ENCODE peak calls at places on chromosomes 6 and 20, in four cellular contexts. K, S, Z and W are unnamed samples.

GRCh38 chr20:15928946-15929345 is 644.3 kb downstream of the KIF16B start:
- DNase-seq in K (no peak), S (no peak), Z (no peak), W (no peak)

GRCh38 chr6:35419431-35419830 is 32.7 kb upstream of the FANCE start:
- DNase-seq in K (no peak), S (peak; percentile 50), Z (peak; percentile 52), W (peak; percentile 34)

GRCh38 chr6:30981942-30982772 is 1.4 kb upstream of the MUC21 start:
- DNase-seq in K (no peak), S (peak; percentile 37), Z (peak; percentile 46), W (peak; percentile 64)

GRCh38 chr20:32232487-32232886 is 24.8 kb downstream of the POFUT1 start:
- DNase-seq in K (no peak), S (no peak), Z (no peak), W (no peak)

GRCh38 chr6:72787521-72788031 is 165.7 kb downstream of the KCNQ5 start:
- DNase-seq in K (no peak), S (no peak), Z (no peak), W (no peak)

GRCh38 chr6:139708342-139709199 is 334.1 kb upstream of the CITED2 start:
- DNase-seq in K (no peak), S (peak; percentile 67), Z (no peak), W (peak; percentile 52)

GRCh38 chr6:51541847-51542246 is 545.6 kb downstream of the PKHD1 start:
- DNase-seq in K (no peak), S (no peak), Z (no peak), W (no peak)

GRCh38 chr20:15594296-15594695 is 979.0 kb downstream of the KIF16B start:
- DNase-seq in K (no peak), S (no peak), Z (no peak), W (no peak)

GRCh38 chr6:112021911-112022310 is 32.0 kb upstream of the CCN6 start:
- DNase-seq in K (no peak), S (no peak), Z (no peak), W (no peak)

GRCh38 chr6:155194399-155194798 is 69.4 kb upstream of the CLDN20 start:
- DNase-seq in K (no peak), S (no peak), Z (no peak), W (no peak)
- TF ChIP-seq FOXM1 in K (no peak), S (no peak), Z (no peak), W (no peak)

GRCh38 chr6:44561062-44561591 is 173.6 kb downstream of the CDC5L start:
- DNase-seq in K (no peak), S (no peak), Z (no peak), W (peak; percentile 49)
- TF ChIP-seq FOXK2 in K (no peak), S (no peak), Z (no peak), W (no peak)

DNA sequence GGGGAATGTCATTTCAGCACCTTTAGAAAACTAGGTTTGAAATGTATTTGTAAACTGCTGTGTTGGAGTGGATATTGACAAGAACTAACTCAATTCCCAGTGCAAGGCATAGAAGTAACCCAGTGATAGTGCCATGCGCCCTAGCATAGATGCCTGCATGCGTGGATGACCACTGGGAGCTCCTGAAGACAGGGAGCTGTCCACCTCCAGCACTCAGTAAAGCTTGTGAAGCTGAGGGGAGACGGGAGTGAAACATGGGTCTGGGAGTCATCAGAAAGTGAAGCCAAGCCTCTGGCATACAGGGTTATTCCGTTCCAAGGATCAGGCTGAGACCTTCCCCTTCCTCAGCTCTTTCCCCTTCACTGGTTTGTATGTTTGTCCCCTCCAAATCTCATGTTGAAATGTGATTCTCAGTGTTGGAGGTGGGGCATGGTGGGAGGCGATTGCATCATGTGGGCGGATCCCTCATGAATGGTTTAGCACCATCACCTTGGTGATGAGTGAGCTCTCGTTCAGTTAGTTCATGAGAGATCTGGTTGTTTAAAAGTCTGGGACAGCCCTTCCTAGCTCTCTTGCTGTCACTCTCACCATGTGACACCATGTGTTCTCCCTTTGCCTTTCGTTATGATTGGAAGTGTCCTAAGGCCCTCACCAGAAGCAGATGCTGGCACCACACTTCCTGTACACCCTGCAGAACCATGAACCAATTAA is 146.5 kb upstream of the FERMT1 start:
- DNase-seq in K (no peak), S (no peak), Z (no peak), W (no peak)
- TF ChIP-seq SP1 in K (no peak), S (no peak), Z (no peak), W (no peak)

GRCh38 chr6:107646776-107647438 is 157.0 kb downstream of the SOBP start:
- DNase-seq in K (no peak), S (no peak), Z (no peak), W (no peak)

GRCh38 chr6:107645740-107646139 is 155.8 kb downstream of the SOBP start:
- DNase-seq in K (no peak), S (no peak), Z (no peak), W (no peak)

GRCh38 chr6:107642348-107643347 is 152.7 kb downstream of the SOBP start:
- DNase-seq in K (no peak), S (no peak), Z (no peak), W (no peak)

GRCh38 chr6:107646176-107646575 is 156.3 kb downstream of the SOBP start:
- DNase-seq in K (no peak), S (no peak), Z (no peak), W (no peak)

GRCh38 chr6:107644513-107644912 is 154.6 kb downstream of the SOBP start:
- DNase-seq in K (no peak), S (no peak), Z (no peak), W (no peak)
- TF ChIP-seq FOXM1 in K (no peak), S (no peak), Z (no peak), W (no peak)